ENCODE peak calls at places on chromosomes 3 and 15, in four cellular contexts. Y is HL-60, E is mammary epithelial cell, A is pancreas. J is an unnamed sample.

GRCh38 chr3:123758081-123758564 is 126.0 kb downstream of the MYLK start:
- DNase-seq in E (peak; percentile 68), Y (no peak), A (no peak), J (no peak)

GRCh38 chr3:163924600-163924999 is 1153.7 kb downstream of the SI start:
- DNase-seq in A (no peak), Y (no peak), E (no peak), J (no peak)

GRCh38 chr3:108407858-108408257 is 102.5 kb downstream of the MYH15 start:
- DNase-seq in A (no peak), Y (no peak), E (no peak), J (no peak)

GRCh38 chr3:180287703-180288102 is 251.0 kb upstream of the PEX5L start:
- DNase-seq in Y (no peak), E (no peak), A (no peak), J (no peak)

GRCh38 chr15:82196353-82196752 is 66.2 kb downstream of the EFL1 start:
- DNase-seq in A (no peak), E (no peak), Y (no peak), J (no peak)

GRCh38 chr3:44929782-44930181 is 46.2 kb downstream of the ZDHHC3 start:
- DNase-seq in Y (no peak), E (no peak), A (no peak), J (no peak)

GRCh38 chr15:79811406-79812405 is 85.1 kb downstream of the MTHFS start:
- DNase-seq in E (peak; percentile 27), A (peak; percentile 80), Y (no peak), J (no peak)

GRCh38 chr3:46461971-46462910 is 2.5 kb downstream of the LTF start:
- DNase-seq in Y (no peak), E (peak; percentile 14), A (no peak), J (no peak)

GRCh38 chr3:183554377-183554776 is 1.1 kb downstream of the KLHL6 start:
- DNase-seq in A (no peak), Y (no peak), E (peak; percentile 26), J (no peak)

GRCh38 chr15:70559223-70559823 is 204.0 kb downstream of the UACA start:
- DNase-seq in E (no peak), A (no peak), Y (no peak), J (no peak)

GRCh38 chr3:4850211-4850927 is 128.9 kb upstream of the BHLHE40 start:
- DNase-seq in A (no peak), Y (no peak), E (no peak), J (no peak)

GRCh38 chr3:169769287-169770181 is at the start of gene ACTRT3:
- DNase-seq in Y (no peak), E (peak; percentile 73), A (peak; percentile 66), J (peak; percentile 81)

GRCh38 chr3:127375151-127375937 is 87.5 kb upstream of the PRR20G start:
- DNase-seq in A (no peak), E (no peak), Y (no peak), J (no peak)

GRCh38 chr3:127371338-127371737 is 83.5 kb upstream of the PRR20G start:
- DNase-seq in E (no peak), Y (no peak), A (no peak), J (no peak)

GRCh38 chr3:127371846-127372245 is 84.0 kb upstream of the PRR20G start:
- DNase-seq in Y (no peak), E (no peak), A (no peak), J (no peak)

GRCh38 chr3:127374626-127375010 is 86.8 kb upstream of the PRR20G start:
- DNase-seq in Y (no peak), E (no peak), A (no peak), J (no peak)

DNA sequence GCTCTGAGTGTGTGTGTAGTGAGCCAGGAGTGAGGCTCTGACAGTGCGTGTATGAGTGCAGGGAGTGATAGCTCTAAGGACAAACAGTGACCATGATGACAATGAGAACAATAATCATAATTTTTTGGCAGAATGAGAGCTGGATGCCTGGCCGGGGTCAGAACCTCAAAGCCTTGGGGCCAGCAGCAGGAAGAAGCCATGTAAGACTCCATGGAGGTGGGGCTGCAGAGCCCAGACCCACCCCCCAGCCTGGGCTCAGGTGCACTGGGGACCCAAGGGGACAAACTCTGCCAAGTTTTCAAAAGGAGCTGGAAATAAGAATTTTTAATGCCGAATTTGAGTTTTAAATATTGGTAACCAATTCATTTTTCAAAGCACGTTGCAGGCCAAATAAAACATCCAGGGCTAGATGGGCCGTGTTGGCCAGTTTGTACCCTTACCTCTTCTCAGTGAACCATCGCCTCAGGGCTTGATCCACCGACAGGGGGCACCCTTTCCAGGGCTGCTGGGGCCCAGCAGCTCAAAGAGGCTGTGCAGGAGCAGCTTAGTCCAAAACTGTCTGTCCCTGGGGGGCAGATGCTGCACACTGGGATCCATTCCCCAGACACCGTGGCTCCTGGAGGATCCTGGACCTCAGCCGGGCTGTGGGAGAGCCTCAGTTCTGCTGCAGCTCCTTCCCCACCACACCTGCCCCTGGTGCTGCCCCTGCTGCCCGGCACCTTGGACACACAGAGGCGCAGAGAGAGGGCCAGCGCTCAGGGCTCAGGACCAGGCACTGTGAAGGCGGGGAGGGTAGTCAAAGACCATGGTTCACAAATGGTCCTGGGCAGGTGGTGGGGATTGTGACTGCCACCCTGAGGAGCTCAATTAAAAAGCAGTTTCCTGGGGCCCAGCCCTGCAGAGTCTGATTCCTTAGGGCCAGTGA is 86.1 kb upstream of the PRR20G start:
- DNase-seq in A (no peak), Y (no peak), E (no peak), J (no peak)
- TF ChIP-seq CTCF in A (peak; percentile 10), Y (peak; percentile 30), E (peak; percentile 47), J (peak; percentile 41)

GRCh38 chr15:58064119-58065010 is 1.1 kb downstream of the ALDH1A2 start:
- DNase-seq in A (no peak), Y (no peak), E (no peak), J (no peak)

GRCh38 chr15:58065445-58066041 is at the start of gene ALDH1A2:
- DNase-seq in E (no peak), A (peak; percentile 11), Y (no peak), J (peak; percentile 29)

GRCh38 chr15:58065011-58065444 is 483 bp downstream of the ALDH1A2 start:
- DNase-seq in A (no peak), E (no peak), Y (no peak), J (peak; percentile 18)

GRCh38 chr15:58063612-58064011 is 1.9 kb downstream of the ALDH1A2 start:
- DNase-seq in A (no peak), E (no peak), Y (no peak), J (no peak)

GRCh38 chr15:58066042-58066867 is 744 bp upstream of the ALDH1A2 start:
- DNase-seq in E (peak; percentile 43), A (peak; percentile 63), Y (no peak), J (peak; percentile 88)
- TF ChIP-seq CTCF in E (peak; percentile 61), A (peak; percentile 85), Y (peak; percentile 85), J (peak; percentile 77)

GRCh38 chr3:105836533-105836932 is 32.3 kb downstream of the CBLB start:
- DNase-seq in A (no peak), E (peak; percentile 57), Y (no peak), J (no peak)
- TF ChIP-seq CTCF in A (no peak), E (no peak), Y (no peak), J (no peak)

GRCh38 chr3:193563429-193563828 is 8.7 kb upstream of the ATP13A4 start:
- DNase-seq in A (peak; percentile 41), Y (no peak), E (no peak), J (no peak)

GRCh38 chr3:193559100-193559499 is 4.4 kb upstream of the ATP13A4 start:
- DNase-seq in A (no peak), Y (no peak), E (no peak), J (no peak)

GRCh38 chr3:193560870-193561269 is 6.2 kb upstream of the ATP13A4 start:
- DNase-seq in Y (no peak), E (no peak), A (no peak), J (no peak)

GRCh38 chr3:193560091-193560490 is 5.4 kb upstream of the ATP13A4 start:
- DNase-seq in A (no peak), Y (no peak), E (no peak), J (no peak)

DNA sequence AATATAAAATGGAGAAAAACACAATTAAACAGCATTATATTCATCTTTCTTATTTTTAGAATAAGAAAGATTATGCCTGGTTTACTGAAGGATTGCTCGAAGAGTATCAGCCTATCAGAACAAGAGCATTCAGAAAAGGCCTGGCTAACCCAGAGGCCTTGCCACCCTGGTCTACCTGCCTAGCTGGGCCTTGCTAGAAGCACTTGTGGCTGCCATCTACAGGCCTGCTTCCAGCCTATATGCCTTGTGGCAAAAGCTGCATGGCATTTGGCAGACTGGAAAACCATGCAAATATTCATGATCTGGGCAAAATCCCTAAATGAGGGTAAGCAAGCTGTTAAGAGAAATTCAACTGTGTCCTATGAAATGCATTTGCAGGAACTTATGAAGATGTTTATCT is 9.3 kb upstream of the ATP13A4 start:
- DNase-seq in A (peak; percentile 50), Y (no peak), E (peak; percentile 10), J (no peak)
- TF ChIP-seq CTCF in A (peak; percentile 16), Y (no peak), E (peak; percentile 38), J (no peak)

GRCh38 chr3:72335458-72336050 is 512.7 kb downstream of the SHQ1 start:
- DNase-seq in Y (no peak), A (no peak), E (no peak), J (no peak)

GRCh38 chr3:72336114-72336651 is 512.1 kb downstream of the SHQ1 start:
- DNase-seq in A (no peak), E (no peak), Y (no peak), J (no peak)

GRCh38 chr3:72338082-72338941 is 509.9 kb downstream of the SHQ1 start:
- DNase-seq in E (peak; percentile 87), A (no peak), Y (no peak), J (no peak)

GRCh38 chr3:72337480-72337855 is 510.8 kb downstream of the SHQ1 start:
- DNase-seq in E (no peak), Y (no peak), A (no peak), J (no peak)

GRCh38 chr3:72336821-72337479 is 511.3 kb downstream of the SHQ1 start:
- DNase-seq in Y (no peak), A (no peak), E (peak; percentile 77), J (peak; percentile 71)
- TF ChIP-seq CTCF in Y (no peak), A (no peak), E (no peak), J (no peak)

DNA sequence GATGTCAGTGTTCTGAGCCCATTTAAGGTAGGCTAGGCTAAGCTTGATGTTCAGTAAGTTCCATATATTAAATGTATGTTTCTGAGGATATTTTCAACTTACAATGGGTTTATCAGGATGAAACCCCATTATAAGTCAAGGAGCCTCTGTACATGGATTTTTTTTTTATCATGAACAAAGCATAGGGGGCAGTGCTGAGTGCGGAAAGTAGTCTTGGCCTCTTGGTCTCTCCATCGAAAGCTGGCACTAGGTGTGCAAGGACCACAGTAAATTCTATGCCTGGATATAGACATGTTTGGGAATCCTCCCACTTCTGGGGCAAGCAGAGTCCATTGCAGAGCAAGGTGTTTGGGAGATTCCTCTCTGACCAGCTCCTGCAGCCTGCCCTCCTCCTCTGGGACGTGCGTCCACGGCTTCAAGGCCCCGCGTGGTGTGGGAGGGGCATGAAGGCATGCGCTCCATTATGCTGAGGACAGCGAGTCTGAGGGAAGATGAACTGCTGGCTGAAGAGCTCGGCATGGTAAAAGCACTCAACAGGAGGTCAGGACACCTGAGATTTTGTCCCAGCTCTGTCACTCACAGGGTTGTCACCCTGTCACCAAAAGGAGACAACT is 122.9 kb upstream of the LIPC start:
- DNase-seq in E (no peak), A (no peak), Y (no peak), J (no peak)
- TF ChIP-seq CTCF in E (no peak), A (no peak), Y (no peak), J (no peak)

GRCh38 chr3:75171632-75172230 is 492.4 kb upstream of the FRG2C start:
- DNase-seq in Y (no peak), A (no peak), E (no peak), J (no peak)
- TF ChIP-seq CTCF in Y (no peak), A (peak; percentile 15), E (peak; percentile 47), J (peak; percentile 28)